ENCODE peak calls at places on chromosomes 3 and 15, in four cellular contexts. One of them, this sample, is unnamed.

GRCh38 chr3:139935866-139936817 is 1.2 kb downstream of the CLSTN2 start:
- DNase-seq in neural progenitor cell: peak
- DNase-seq in naive thymus-derived CD4-positive, alpha-beta T cell: no peak
- DNase-seq in RCC 7860: no peak
- DNase-seq in this sample: no peak

GRCh38 chr3:185820973-185821758 is 3.7 kb downstream of the IGF2BP2 start:
- DNase-seq in neural progenitor cell: peak
- DNase-seq in naive thymus-derived CD4-positive, alpha-beta T cell: no peak
- DNase-seq in RCC 7860: peak
- DNase-seq in this sample: no peak

GRCh38 chr3:128226794-128227399 is 73.6 kb downstream of the EEFSEC start:
- DNase-seq in neural progenitor cell: peak
- DNase-seq in RCC 7860: no peak
- DNase-seq in naive thymus-derived CD4-positive, alpha-beta T cell: no peak
- DNase-seq in this sample: no peak

GRCh38 chr3:100972867-100973266 is 20.4 kb downstream of the ABI3BP start:
- DNase-seq in naive thymus-derived CD4-positive, alpha-beta T cell: no peak
- DNase-seq in neural progenitor cell: no peak
- DNase-seq in RCC 7860: no peak
- DNase-seq in this sample: no peak

GRCh38 chr3:13597661-13598060 is 48.7 kb downstream of the FBLN2 start:
- DNase-seq in RCC 7860: peak
- DNase-seq in naive thymus-derived CD4-positive, alpha-beta T cell: no peak
- DNase-seq in neural progenitor cell: no peak
- DNase-seq in this sample: no peak

GRCh38 chr15:22895465-22896190 is 57.2 kb downstream of the NIPA2 start:
- DNase-seq in naive thymus-derived CD4-positive, alpha-beta T cell: no peak
- DNase-seq in RCC 7860: peak
- DNase-seq in neural progenitor cell: no peak
- DNase-seq in this sample: no peak

GRCh38 chr15:87477759-87478687 is 778.5 kb downstream of the NTRK3 start:
- DNase-seq in naive thymus-derived CD4-positive, alpha-beta T cell: no peak
- DNase-seq in neural progenitor cell: peak
- DNase-seq in RCC 7860: peak
- DNase-seq in this sample: no peak

GRCh38 chr3:25156526-25157075 is 271.5 kb upstream of the RARB start:
- DNase-seq in naive thymus-derived CD4-positive, alpha-beta T cell: no peak
- DNase-seq in RCC 7860: no peak
- DNase-seq in neural progenitor cell: peak
- DNase-seq in this sample: no peak

GRCh38 chr15:68375191-68375631 is 56.8 kb downstream of the ITGA11 start:
- DNase-seq in neural progenitor cell: peak
- DNase-seq in naive thymus-derived CD4-positive, alpha-beta T cell: no peak
- DNase-seq in RCC 7860: no peak
- DNase-seq in this sample: no peak

GRCh38 chr3:194130807-194131589 is 5.0 kb upstream of the HES1 start:
- DNase-seq in naive thymus-derived CD4-positive, alpha-beta T cell: no peak
- DNase-seq in neural progenitor cell: peak
- DNase-seq in RCC 7860: peak
- DNase-seq in this sample: no peak

GRCh38 chr15:43187544-43188155 is 2.4 kb downstream of the CCNDBP1 start:
- DNase-seq in naive thymus-derived CD4-positive, alpha-beta T cell: peak
- DNase-seq in RCC 7860: peak
- DNase-seq in neural progenitor cell: peak
- DNase-seq in this sample: no peak

GRCh38 chr15:88847144-88847543 is 43.9 kb downstream of the ACAN start:
- DNase-seq in RCC 7860: no peak
- DNase-seq in neural progenitor cell: no peak
- DNase-seq in naive thymus-derived CD4-positive, alpha-beta T cell: no peak
- DNase-seq in this sample: no peak

GRCh38 chr15:94205366-94205765 is 26.0 kb upstream of the MCTP2 start:
- DNase-seq in RCC 7860: no peak
- DNase-seq in neural progenitor cell: peak
- DNase-seq in naive thymus-derived CD4-positive, alpha-beta T cell: no peak
- DNase-seq in this sample: no peak

GRCh38 chr3:86995537-86995936 is 4.6 kb upstream of the VGLL3 start:
- DNase-seq in neural progenitor cell: no peak
- DNase-seq in naive thymus-derived CD4-positive, alpha-beta T cell: no peak
- DNase-seq in RCC 7860: peak
- DNase-seq in this sample: no peak

GRCh38 chr3:163916596-163917560 is 1161.4 kb downstream of the SI start:
- DNase-seq in naive thymus-derived CD4-positive, alpha-beta T cell: no peak
- DNase-seq in RCC 7860: no peak
- DNase-seq in neural progenitor cell: peak
- DNase-seq in this sample: no peak

GRCh38 chr3:186320862-186321568 is 41.0 kb downstream of the DGKG start:
- DNase-seq in RCC 7860: no peak
- DNase-seq in neural progenitor cell: no peak
- DNase-seq in naive thymus-derived CD4-positive, alpha-beta T cell: no peak
- DNase-seq in this sample: no peak

GRCh38 chr15:93478922-93479321 is 389.9 kb upstream of the RGMA start:
- DNase-seq in RCC 7860: no peak
- DNase-seq in naive thymus-derived CD4-positive, alpha-beta T cell: no peak
- DNase-seq in neural progenitor cell: no peak
- DNase-seq in this sample: no peak

GRCh38 chr3:86785381-86785780 is 205.6 kb downstream of the VGLL3 start:
- DNase-seq in RCC 7860: no peak
- DNase-seq in naive thymus-derived CD4-positive, alpha-beta T cell: no peak
- DNase-seq in neural progenitor cell: no peak
- DNase-seq in this sample: no peak

GRCh38 chr15:35166730-35167359 is 81.8 kb upstream of the NANOGP8 start:
- DNase-seq in naive thymus-derived CD4-positive, alpha-beta T cell: no peak
- DNase-seq in RCC 7860: no peak
- DNase-seq in neural progenitor cell: no peak
- DNase-seq in this sample: no peak

This sample was measured in activated T-helper 1 cell treated with Interleukin-2 at 50 U/mL for 16 hours.